ENCODE peak calls at places on chromosomes 6 and 20, in seven cellular contexts. One of them, this sample, is unnamed.
A peak's percentile ranks its signal among the peaks of the same experiment; 100 is the strongest.

GRCh38 chr20:60632420-60633262 is 619.4 kb upstream of the CDH4 start:
- DNase-seq in neuronal stem cell: no peak
- DNase-seq in CD8-positive, alpha-beta T cell: no peak
- DNase-seq in kidney: no peak
- DNase-seq in breast epithelium: no peak
- DNase-seq in left ventricle myocardium inferior: no peak
- DNase-seq in naive thymus-derived CD4-positive, alpha-beta T cell: no peak
- DNase-seq in this sample: no peak

GRCh38 chr6:31149827-31150447 is 7.7 kb downstream of the CCHCR1 start:
- DNase-seq in neuronal stem cell: no peak
- DNase-seq in CD8-positive, alpha-beta T cell: no peak
- DNase-seq in kidney: no peak
- DNase-seq in breast epithelium: no peak
- DNase-seq in left ventricle myocardium inferior: no peak
- DNase-seq in naive thymus-derived CD4-positive, alpha-beta T cell: no peak
- DNase-seq in this sample: no peak

GRCh38 chr20:38108438-38109024 is 56.5 kb downstream of the TGM2 start:
- DNase-seq in neuronal stem cell: no peak
- DNase-seq in CD8-positive, alpha-beta T cell: no peak
- DNase-seq in kidney: no peak
- DNase-seq in breast epithelium: no peak
- DNase-seq in left ventricle myocardium inferior: peak; percentile 69
- DNase-seq in naive thymus-derived CD4-positive, alpha-beta T cell: no peak
- DNase-seq in this sample: peak; percentile 75

GRCh38 chr6:22222469-22222868 is 74.4 kb downstream of the PRL start:
- DNase-seq in neuronal stem cell: peak; percentile 15
- DNase-seq in CD8-positive, alpha-beta T cell: no peak
- DNase-seq in kidney: no peak
- DNase-seq in breast epithelium: no peak
- DNase-seq in left ventricle myocardium inferior: no peak
- DNase-seq in naive thymus-derived CD4-positive, alpha-beta T cell: no peak
- DNase-seq in this sample: no peak

GRCh38 chr6:90326404-90327057 is 29.9 kb upstream of the BACH2 start:
- DNase-seq in neuronal stem cell: no peak
- DNase-seq in CD8-positive, alpha-beta T cell: no peak
- DNase-seq in kidney: no peak
- DNase-seq in breast epithelium: no peak
- DNase-seq in left ventricle myocardium inferior: no peak
- DNase-seq in naive thymus-derived CD4-positive, alpha-beta T cell: no peak
- DNase-seq in this sample: no peak

GRCh38 chr6:81465859-81466258 is 286.6 kb downstream of the TENT5A start:
- DNase-seq in neuronal stem cell: peak; percentile 1
- DNase-seq in CD8-positive, alpha-beta T cell: no peak
- DNase-seq in kidney: no peak
- DNase-seq in breast epithelium: no peak
- DNase-seq in left ventricle myocardium inferior: no peak
- DNase-seq in naive thymus-derived CD4-positive, alpha-beta T cell: no peak
- DNase-seq in this sample: no peak

GRCh38 chr6:16470502-16471221 is 232.3 kb downstream of the GMPR start:
- DNase-seq in neuronal stem cell: no peak
- DNase-seq in CD8-positive, alpha-beta T cell: no peak
- DNase-seq in kidney: no peak
- DNase-seq in breast epithelium: no peak
- DNase-seq in left ventricle myocardium inferior: no peak
- DNase-seq in naive thymus-derived CD4-positive, alpha-beta T cell: no peak
- DNase-seq in this sample: no peak

GRCh38 chr6:41065550-41066026 is 6.6 kb downstream of the OARD1 start:
- DNase-seq in neuronal stem cell: no peak
- DNase-seq in CD8-positive, alpha-beta T cell: no peak
- DNase-seq in kidney: no peak
- DNase-seq in breast epithelium: no peak
- DNase-seq in left ventricle myocardium inferior: no peak
- DNase-seq in naive thymus-derived CD4-positive, alpha-beta T cell: no peak
- DNase-seq in this sample: no peak

GRCh38 chr6:170152989-170153388 is 137.9 kb downstream of the DLL1 start:
- DNase-seq in neuronal stem cell: peak; percentile 62
- DNase-seq in CD8-positive, alpha-beta T cell: no peak
- DNase-seq in kidney: peak; percentile 85
- DNase-seq in breast epithelium: peak; percentile 72
- DNase-seq in left ventricle myocardium inferior: peak; percentile 54
- DNase-seq in naive thymus-derived CD4-positive, alpha-beta T cell: no peak
- DNase-seq in this sample: peak; percentile 63

GRCh38 chr6:135087803-135088202 is 33.2 kb upstream of the HBS1L start:
- DNase-seq in neuronal stem cell: no peak
- DNase-seq in CD8-positive, alpha-beta T cell: no peak
- DNase-seq in kidney: no peak
- DNase-seq in breast epithelium: no peak
- DNase-seq in left ventricle myocardium inferior: no peak
- DNase-seq in naive thymus-derived CD4-positive, alpha-beta T cell: peak; percentile 83
- DNase-seq in this sample: no peak

GRCh38 chr6:146289816-146290588 is 253.6 kb upstream of the RAB32 start:
- DNase-seq in neuronal stem cell: no peak
- DNase-seq in CD8-positive, alpha-beta T cell: no peak
- DNase-seq in kidney: no peak
- DNase-seq in breast epithelium: no peak
- DNase-seq in left ventricle myocardium inferior: no peak
- DNase-seq in naive thymus-derived CD4-positive, alpha-beta T cell: no peak
- DNase-seq in this sample: no peak

GRCh38 chr6:119986934-119987549 is 637.5 kb upstream of the MAN1A1 start:
- DNase-seq in neuronal stem cell: no peak
- DNase-seq in CD8-positive, alpha-beta T cell: no peak
- DNase-seq in kidney: no peak
- DNase-seq in breast epithelium: no peak
- DNase-seq in left ventricle myocardium inferior: no peak
- DNase-seq in naive thymus-derived CD4-positive, alpha-beta T cell: no peak
- DNase-seq in this sample: no peak

GRCh38 chr20:61434361-61434781 is 182.3 kb downstream of the CDH4 start:
- DNase-seq in neuronal stem cell: peak; percentile 40
- DNase-seq in CD8-positive, alpha-beta T cell: no peak
- DNase-seq in kidney: no peak
- DNase-seq in breast epithelium: no peak
- DNase-seq in left ventricle myocardium inferior: no peak
- DNase-seq in naive thymus-derived CD4-positive, alpha-beta T cell: no peak
- DNase-seq in this sample: no peak

GRCh38 chr20:64189530-64189966 is 25.3 kb downstream of the MYT1 start:
- DNase-seq in neuronal stem cell: no peak
- DNase-seq in CD8-positive, alpha-beta T cell: no peak
- DNase-seq in kidney: no peak
- DNase-seq in breast epithelium: no peak
- DNase-seq in left ventricle myocardium inferior: no peak
- DNase-seq in naive thymus-derived CD4-positive, alpha-beta T cell: no peak
- DNase-seq in this sample: peak; percentile 9

GRCh38 chr6:147906361-147906760 is 397.9 kb downstream of the SAMD5 start:
- DNase-seq in neuronal stem cell: no peak
- DNase-seq in CD8-positive, alpha-beta T cell: no peak
- DNase-seq in kidney: no peak
- DNase-seq in breast epithelium: no peak
- DNase-seq in left ventricle myocardium inferior: no peak
- DNase-seq in naive thymus-derived CD4-positive, alpha-beta T cell: no peak
- DNase-seq in this sample: no peak

DNA sequence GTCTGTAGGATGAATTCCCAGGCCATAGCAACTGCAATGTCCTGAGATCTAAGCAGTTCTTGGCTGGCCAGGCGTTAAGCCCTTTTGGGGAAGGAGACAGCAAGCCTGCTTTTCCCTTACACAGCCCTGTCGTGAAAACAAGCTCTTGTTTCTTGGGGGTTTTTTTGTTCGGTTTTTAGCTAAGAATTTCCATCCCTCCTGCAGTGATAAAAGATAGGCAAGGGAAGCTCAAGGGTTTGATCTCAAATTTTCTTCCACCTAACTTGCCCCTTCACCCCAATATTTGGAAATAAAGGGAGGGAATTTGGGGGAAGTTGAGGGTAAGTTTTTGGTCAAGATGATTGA is 1.5 kb downstream of the TNFRSF21 start:
- DNase-seq in neuronal stem cell: no peak
- DNase-seq in CD8-positive, alpha-beta T cell: no peak
- DNase-seq in kidney: no peak
- DNase-seq in breast epithelium: no peak
- DNase-seq in left ventricle myocardium inferior: no peak
- DNase-seq in naive thymus-derived CD4-positive, alpha-beta T cell: no peak
- DNase-seq in this sample: no peak
- H3K27ac ChIP-seq in neuronal stem cell: no peak overlapping the region
- H3K27ac ChIP-seq in CD8-positive, alpha-beta T cell: no peak overlapping the region
- H3K27ac ChIP-seq in kidney: peak overlapping the region; percentile 59
- H3K27ac ChIP-seq in breast epithelium: peak overlapping the region; percentile 86
- H3K27ac ChIP-seq in left ventricle myocardium inferior: peak overlapping the region; percentile 85
- H3K27ac ChIP-seq in naive thymus-derived CD4-positive, alpha-beta T cell: no peak overlapping the region
- H3K27ac ChIP-seq in this sample: no peak overlapping the region

GRCh38 chr20:57814529-57814928 is 104.7 kb upstream of the PMEPA1 start:
- DNase-seq in neuronal stem cell: no peak
- DNase-seq in CD8-positive, alpha-beta T cell: no peak
- DNase-seq in kidney: peak; percentile 8
- DNase-seq in breast epithelium: no peak
- DNase-seq in left ventricle myocardium inferior: no peak
- DNase-seq in naive thymus-derived CD4-positive, alpha-beta T cell: no peak
- DNase-seq in this sample: no peak

GRCh38 chr20:57811373-57812020 is 101.7 kb upstream of the PMEPA1 start:
- DNase-seq in neuronal stem cell: peak; percentile 5
- DNase-seq in CD8-positive, alpha-beta T cell: no peak
- DNase-seq in kidney: peak; percentile 11
- DNase-seq in breast epithelium: no peak
- DNase-seq in left ventricle myocardium inferior: no peak
- DNase-seq in naive thymus-derived CD4-positive, alpha-beta T cell: no peak
- DNase-seq in this sample: peak; percentile 63

GRCh38 chr20:57810511-57811372 is 100.9 kb upstream of the PMEPA1 start:
- DNase-seq in neuronal stem cell: peak; percentile 17
- DNase-seq in CD8-positive, alpha-beta T cell: no peak
- DNase-seq in kidney: peak; percentile 82
- DNase-seq in breast epithelium: no peak
- DNase-seq in left ventricle myocardium inferior: no peak
- DNase-seq in naive thymus-derived CD4-positive, alpha-beta T cell: no peak
- DNase-seq in this sample: peak; percentile 45

GRCh38 chr20:57809661-57810172 is 99.9 kb upstream of the PMEPA1 start:
- DNase-seq in neuronal stem cell: no peak
- DNase-seq in CD8-positive, alpha-beta T cell: no peak
- DNase-seq in kidney: peak; percentile 53
- DNase-seq in breast epithelium: peak; percentile 65
- DNase-seq in left ventricle myocardium inferior: peak; percentile 58
- DNase-seq in naive thymus-derived CD4-positive, alpha-beta T cell: no peak
- DNase-seq in this sample: no peak

GRCh38 chr20:57813870-57814269 is 104.1 kb upstream of the PMEPA1 start:
- DNase-seq in neuronal stem cell: no peak
- DNase-seq in CD8-positive, alpha-beta T cell: no peak
- DNase-seq in kidney: peak; percentile 21
- DNase-seq in breast epithelium: no peak
- DNase-seq in left ventricle myocardium inferior: no peak
- DNase-seq in naive thymus-derived CD4-positive, alpha-beta T cell: no peak
- DNase-seq in this sample: peak; percentile 32
- H3K4me3 ChIP-seq in neuronal stem cell: no peak overlapping the region
- H3K4me3 ChIP-seq in CD8-positive, alpha-beta T cell: no peak overlapping the region
- H3K4me3 ChIP-seq in kidney: no peak overlapping the region
- H3K4me3 ChIP-seq in breast epithelium: no peak overlapping the region
- H3K4me3 ChIP-seq in left ventricle myocardium inferior: no peak overlapping the region
- H3K4me3 ChIP-seq in naive thymus-derived CD4-positive, alpha-beta T cell: no peak overlapping the region
- H3K4me3 ChIP-seq in this sample: no peak overlapping the region

GRCh38 chr20:36471885-36472642 is 69.3 kb upstream of the MYL9 start:
- DNase-seq in neuronal stem cell: no peak
- DNase-seq in CD8-positive, alpha-beta T cell: no peak
- DNase-seq in kidney: no peak
- DNase-seq in breast epithelium: no peak
- DNase-seq in left ventricle myocardium inferior: no peak
- DNase-seq in naive thymus-derived CD4-positive, alpha-beta T cell: no peak
- DNase-seq in this sample: peak; percentile 27

GRCh38 chr20:36468149-36469000 is 72.9 kb upstream of the MYL9 start:
- DNase-seq in neuronal stem cell: no peak
- DNase-seq in CD8-positive, alpha-beta T cell: no peak
- DNase-seq in kidney: no peak
- DNase-seq in breast epithelium: no peak
- DNase-seq in left ventricle myocardium inferior: no peak
- DNase-seq in naive thymus-derived CD4-positive, alpha-beta T cell: no peak
- DNase-seq in this sample: no peak

GRCh38 chr20:36470482-36471062 is 70.7 kb upstream of the MYL9 start:
- DNase-seq in neuronal stem cell: no peak
- DNase-seq in CD8-positive, alpha-beta T cell: no peak
- DNase-seq in kidney: no peak
- DNase-seq in breast epithelium: no peak
- DNase-seq in left ventricle myocardium inferior: no peak
- DNase-seq in naive thymus-derived CD4-positive, alpha-beta T cell: no peak
- DNase-seq in this sample: peak; percentile 0

GRCh38 chr20:36467076-36467999 is 74.0 kb upstream of the MYL9 start:
- DNase-seq in neuronal stem cell: no peak
- DNase-seq in CD8-positive, alpha-beta T cell: peak; percentile 45
- DNase-seq in kidney: no peak
- DNase-seq in breast epithelium: no peak
- DNase-seq in left ventricle myocardium inferior: peak; percentile 68
- DNase-seq in naive thymus-derived CD4-positive, alpha-beta T cell: peak; percentile 59
- DNase-seq in this sample: peak; percentile 85

DNA sequence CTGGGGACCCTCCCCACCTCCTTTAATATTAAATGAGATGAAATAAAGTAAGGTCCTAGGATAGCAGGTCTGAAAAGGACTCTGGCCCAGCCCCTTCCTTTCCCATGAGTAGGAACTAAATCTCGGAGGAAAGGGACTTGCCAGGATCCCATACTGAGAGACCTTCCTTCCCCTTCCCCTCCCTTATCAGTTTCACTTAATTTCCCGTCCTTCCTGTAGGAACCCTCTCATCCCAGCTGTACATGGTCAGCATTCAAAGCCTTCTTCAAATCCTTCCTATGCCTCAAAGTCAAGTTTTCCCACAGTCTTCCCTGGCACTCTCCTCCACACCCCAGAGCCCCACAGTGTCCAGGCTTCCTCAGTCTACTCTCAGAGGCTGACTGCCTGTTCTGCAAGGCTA is 71.3 kb upstream of the MYL9 start:
- DNase-seq in neuronal stem cell: no peak
- DNase-seq in CD8-positive, alpha-beta T cell: no peak
- DNase-seq in kidney: no peak
- DNase-seq in breast epithelium: no peak
- DNase-seq in left ventricle myocardium inferior: no peak
- DNase-seq in naive thymus-derived CD4-positive, alpha-beta T cell: no peak
- DNase-seq in this sample: no peak
- H3K4me1 ChIP-seq in neuronal stem cell: peaks cover 19% of the 10 kb centered on the region
- H3K4me1 ChIP-seq in CD8-positive, alpha-beta T cell: peaks cover 57% of the 10 kb centered on the region
- H3K4me1 ChIP-seq in kidney: peaks cover 62% of the 10 kb centered on the region
- H3K4me1 ChIP-seq in breast epithelium: peaks cover 59% of the 10 kb centered on the region
- H3K4me1 ChIP-seq in left ventricle myocardium inferior: peaks cover 100% of the 10 kb centered on the region
- H3K4me1 ChIP-seq in naive thymus-derived CD4-positive, alpha-beta T cell: peaks cover 33% of the 10 kb centered on the region
- H3K4me1 ChIP-seq in this sample: peaks cover 61% of the 10 kb centered on the region

DNA sequence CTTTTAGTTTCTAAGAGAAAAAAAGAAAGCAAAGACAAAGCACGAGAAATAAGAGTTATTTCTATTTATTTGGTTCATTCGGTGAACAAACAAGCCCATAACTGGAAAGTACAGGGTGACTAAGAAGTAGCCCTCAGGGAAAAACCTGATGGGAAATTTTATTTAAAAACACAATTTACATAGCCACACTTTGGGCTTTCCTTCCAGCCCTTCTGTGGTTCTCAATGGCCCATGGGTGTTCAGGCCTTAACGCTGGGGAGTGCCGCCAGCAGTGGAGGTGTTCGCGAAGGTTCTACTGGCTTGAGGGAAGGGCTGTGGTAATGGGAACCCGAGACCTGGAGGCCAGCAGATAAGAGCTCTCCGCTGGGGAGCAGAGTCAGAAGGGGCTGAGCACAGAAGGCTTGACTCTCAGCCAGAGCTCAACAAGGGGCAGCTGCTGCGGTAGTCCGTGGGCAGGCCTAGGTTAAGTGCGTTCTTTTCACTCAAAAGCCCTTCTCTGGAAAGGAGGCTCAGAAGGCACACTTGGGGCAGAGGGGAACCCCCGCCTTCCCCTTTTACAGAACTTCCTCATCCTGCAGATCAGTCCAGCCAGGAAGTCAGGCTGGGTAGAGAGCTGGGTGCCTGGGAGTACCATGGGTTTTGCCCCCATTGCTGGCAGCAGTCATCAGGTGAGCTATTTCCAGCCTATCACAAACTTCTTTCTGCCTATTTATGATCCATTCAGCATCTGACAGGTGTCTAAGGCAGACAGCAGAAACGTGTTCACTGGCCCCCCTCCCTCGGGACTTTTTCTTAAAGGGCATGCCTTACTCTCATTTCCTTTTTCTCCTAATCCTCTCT is 8.8 kb upstream of the CD83 start:
- DNase-seq in neuronal stem cell: no peak
- DNase-seq in CD8-positive, alpha-beta T cell: no peak
- DNase-seq in kidney: no peak
- DNase-seq in breast epithelium: no peak
- DNase-seq in left ventricle myocardium inferior: no peak
- DNase-seq in naive thymus-derived CD4-positive, alpha-beta T cell: no peak
- DNase-seq in this sample: peak; percentile 55
- H3K27ac ChIP-seq in neuronal stem cell: no peak overlapping the region
- H3K27ac ChIP-seq in CD8-positive, alpha-beta T cell: no peak overlapping the region
- H3K27ac ChIP-seq in kidney: no peak overlapping the region
- H3K27ac ChIP-seq in breast epithelium: peak overlapping the region; percentile 78
- H3K27ac ChIP-seq in left ventricle myocardium inferior: no peak overlapping the region
- H3K27ac ChIP-seq in naive thymus-derived CD4-positive, alpha-beta T cell: no peak overlapping the region
- H3K27ac ChIP-seq in this sample: no peak overlapping the region

This sample was measured in right cardiac atrium.